ENCODE peak calls at places on chromosomes 16 and 17, in nine cellular contexts. G, W, A, C, X, J, I, R and Q are unnamed samples.

GRCh38 chr17:65604070-65604469 is 42.6 kb upstream of the AXIN2 start:
- DNase-seq in G (no peak), W (no peak), A (no peak), C (no peak), X (no peak), J (no peak), I (no peak), R (no peak), Q (no peak)

GRCh38 chr17:8185580-8186445 is 4.2 kb downstream of the BORCS6 start:
- DNase-seq in G (peak), W (peak), A (peak), C (no peak), X (peak), J (no peak), I (peak), R (peak), Q (peak)

GRCh38 chr17:67520282-67520906 is 143.3 kb downstream of the PITPNC1 start:
- DNase-seq in G (no peak), W (no peak), A (no peak), C (peak), X (no peak), J (no peak), I (no peak), R (no peak), Q (no peak)

GRCh38 chr16:14958970-14959369 is 15.9 kb upstream of the PDXDC1 start:
- DNase-seq in G (no peak), W (no peak), A (peak), C (no peak), X (no peak), J (no peak), I (no peak), R (no peak), Q (no peak)

GRCh38 chr17:48427598-48427997 is 2.4 kb downstream of the SKAP1 start:
- DNase-seq in G (no peak), W (peak), A (no peak), C (no peak), X (no peak), J (no peak), I (no peak), R (peak), Q (no peak)

GRCh38 chr16:85221081-85221809 is 109.0 kb upstream of the CIBAR2 start:
- DNase-seq in G (no peak), W (no peak), A (no peak), C (no peak), X (no peak), J (no peak), I (no peak), R (no peak), Q (no peak)

GRCh38 chr16:3553138-3553923 is 23.9 kb downstream of the NLRC3 start:
- DNase-seq in G (no peak), W (no peak), A (no peak), C (no peak), X (no peak), J (no peak), I (no peak), R (no peak), Q (no peak)

GRCh38 chr17:4420692-4421131 is 13.0 kb upstream of the SPNS3 start:
- DNase-seq in G (peak), W (peak), A (peak), C (peak), X (no peak), J (peak), I (peak), R (peak), Q (peak)

GRCh38 chr17:1060991-1061390 is 64.1 kb downstream of the TIMM22 start:
- DNase-seq in G (peak), W (no peak), A (peak), C (peak), X (no peak), J (no peak), I (no peak), R (peak), Q (no peak)